ENCODE peak calls at places on chromosomes 3 and 15, in six cellular contexts. K is OCI-LY7; S is activated CD4-positive, alpha-beta T cell treated with anti-CD3 and anti-CD28 coated beads, Interleukin-2, amount 50 U/mL, for 48 hours; E is thoracic aorta; J is fibroblast of pulmonary artery; N is NAMALWA. W is an unnamed sample.

GRCh38 chr3:15782429-15782828 is 15.3 kb downstream of the ANKRD28 start:
- DNase-seq in K (no peak), S (no peak), E (no peak), J (no peak), N (no peak), W (no peak)

GRCh38 chr15:52695146-52695545 is 16.0 kb upstream of the ATOSA start:
- DNase-seq in K (no peak), S (no peak), E (no peak), J (no peak), N (no peak), W (no peak)

GRCh38 chr15:73712107-73712506 is 27.9 kb downstream of the CD276 start:
- DNase-seq in K (no peak), S (no peak), E (no peak), J (no peak), N (no peak), W (no peak)

GRCh38 chr15:25248583-25249235 is 190.1 kb downstream of the UBE3A start:
- DNase-seq in K (no peak), S (no peak), E (no peak), J (no peak), N (no peak), W (peak)

GRCh38 chr3:3154879-3155610 is 24.4 kb downstream of the CRBN start:
- DNase-seq in K (no peak), S (no peak), E (no peak), J (no peak), N (no peak), W (no peak)

GRCh38 chr3:10933958-10934481 is 58.5 kb upstream of the SLC6A1 start:
- DNase-seq in K (no peak), S (no peak), E (no peak), J (peak), N (no peak), W (peak)

GRCh38 chr15:73716417-73716816 is 32.2 kb downstream of the CD276 start:
- DNase-seq in K (no peak), S (no peak), E (no peak), J (no peak), N (no peak), W (no peak)

GRCh38 chr3:123546133-123546755 is 38.6 kb downstream of the HACD2 start:
- DNase-seq in K (no peak), S (no peak), E (no peak), J (peak), N (no peak), W (no peak)

GRCh38 chr3:32457971-32458471 is 44.6 kb downstream of the CMTM6 start:
- DNase-seq in K (peak), S (peak), E (no peak), J (no peak), N (peak), W (no peak)

GRCh38 chr3:46228259-46229222 is 13.7 kb upstream of the CCR3 start:
- DNase-seq in K (no peak), S (no peak), E (no peak), J (no peak), N (no peak), W (no peak)

GRCh38 chr3:41893977-41894376 is 67.9 kb downstream of the ULK4 start:
- DNase-seq in K (peak), S (no peak), E (no peak), J (peak), N (peak), W (no peak)

GRCh38 chr3:17182158-17182557 is 297.4 kb downstream of the PLCL2 start:
- DNase-seq in K (peak), S (no peak), E (no peak), J (no peak), N (peak), W (no peak)

GRCh38 chr3:30618508-30618907 is 12.1 kb downstream of the TGFBR2 start:
- DNase-seq in K (peak), S (no peak), E (no peak), J (no peak), N (no peak), W (no peak)

GRCh38 chr3:131361464-131362421 is 19.8 kb upstream of the NUDT16 start:
- DNase-seq in K (no peak), S (no peak), E (peak), J (peak), N (no peak), W (peak)

GRCh38 chr3:17967111-17967510 is 224.7 kb upstream of the TBC1D5 start:
- DNase-seq in K (no peak), S (no peak), E (no peak), J (no peak), N (no peak), W (no peak)

GRCh38 chr15:86080302-86080701 is 631 bp downstream of the AGBL1 start:
- DNase-seq in K (no peak), S (no peak), E (no peak), J (no peak), N (no peak), W (no peak)

GRCh38 chr15:73781038-73781925 is 28.1 kb upstream of the INSYN1 start:
- DNase-seq in K (peak), S (peak), E (no peak), J (peak), N (peak), W (no peak)

GRCh38 chr3:71103430-71103881 is 480.1 kb downstream of the FOXP1 start:
- DNase-seq in K (no peak), S (no peak), E (no peak), J (peak), N (no peak), W (no peak)

GRCh38 chr3:16338999-16339398 is 74.0 kb downstream of the OXNAD1 start:
- DNase-seq in K (no peak), S (no peak), E (peak), J (peak), N (no peak), W (peak)

GRCh38 chr15:88791637-88792036 is 11.6 kb upstream of the ACAN start:
- DNase-seq in K (no peak), S (no peak), E (no peak), J (no peak), N (no peak), W (no peak)

GRCh38 chr3:161035711-161036110 is 69.4 kb downstream of the B3GALNT1 start:
- DNase-seq in K (peak), S (no peak), E (no peak), J (peak), N (no peak), W (no peak)

GRCh38 chr15:63833246-63833696 is 477 bp downstream of the HERC1 start:
- DNase-seq in K (peak), S (peak), E (no peak), J (peak), N (peak), W (peak)

GRCh38 chr3:134897391-134898131 is 102.5 kb downstream of the EPHB1 start:
- DNase-seq in K (peak), S (no peak), E (no peak), J (no peak), N (no peak), W (no peak)